ENCODE peak calls at places on chromosome 1, in eight cellular contexts. L, N, Y, M, S, A, R and D are unnamed samples.
A peak's percentile ranks its signal among the peaks of the same experiment; 100 is the strongest.

GRCh38 chr1:192609110-192610079 is 26.6 kb upstream of the RGS13 start:
- DNase-seq in L (no peak), N (no peak), Y (peak; percentile 60), M (no peak), S (peak; percentile 62), A (no peak), R (no peak), D (peak; percentile 84)

GRCh38 chr1:62727656-62728396 is 39.6 kb upstream of the DOCK7 start:
- DNase-seq in L (no peak), N (no peak), Y (no peak), M (no peak), S (no peak), A (peak; percentile 44), R (no peak), D (no peak)

GRCh38 chr1:85692730-85693314 is 15.4 kb downstream of the ZNHIT6 start:
- DNase-seq in L (peak; percentile 13), N (no peak), Y (no peak), M (no peak), S (no peak), A (peak; percentile 79), R (no peak), D (no peak)

GRCh38 chr1:42999308-42999707 is 40.6 kb upstream of the SLC2A1 start:
- DNase-seq in L (no peak), N (no peak), Y (no peak), M (no peak), S (no peak), A (peak; percentile 35), R (no peak), D (no peak)

GRCh38 chr1:76066390-76066789 is 8.2 kb upstream of the ST6GALNAC3 start:
- DNase-seq in L (no peak), N (no peak), Y (no peak), M (no peak), S (no peak), A (peak; percentile 2), R (no peak), D (no peak)

GRCh38 chr1:236994450-236994849 is 9.8 kb downstream of the MT1HL1 start:
- DNase-seq in L (no peak), N (no peak), Y (no peak), M (no peak), S (no peak), A (no peak), R (no peak), D (no peak)

GRCh38 chr1:202259705-202260104 is 66.1 kb downstream of the LGR6 start:
- DNase-seq in L (no peak), N (no peak), Y (no peak), M (no peak), S (no peak), A (no peak), R (no peak), D (no peak)

GRCh38 chr1:3604468-3604974 is 6.8 kb downstream of the MEGF6 start:
- DNase-seq in L (no peak), N (no peak), Y (no peak), M (no peak), S (no peak), A (no peak), R (no peak), D (no peak)

GRCh38 chr1:150995896-150996295 is 10.8 kb downstream of the MINDY1 start:
- DNase-seq in L (no peak), N (peak; percentile 26), Y (peak; percentile 45), M (no peak), S (peak; percentile 46), A (peak; percentile 64), R (peak; percentile 39), D (no peak)

GRCh38 chr1:181451661-181452060 is 31.7 kb upstream of the CACNA1E start:
- DNase-seq in L (no peak), N (no peak), Y (no peak), M (no peak), S (no peak), A (no peak), R (no peak), D (no peak)

GRCh38 chr1:28507247-28507645 is 1.4 kb downstream of the RCC1 start:
- DNase-seq in L (no peak), N (no peak), Y (no peak), M (no peak), S (no peak), A (no peak), R (no peak), D (no peak)

GRCh38 chr1:227242811-227243682 is 75.2 kb downstream of the CDC42BPA start:
- DNase-seq in L (no peak), N (no peak), Y (no peak), M (no peak), S (no peak), A (no peak), R (no peak), D (no peak)

GRCh38 chr1:6237093-6237492 is 1.3 kb upstream of the ICMT start:
- DNase-seq in L (no peak), N (no peak), Y (no peak), M (no peak), S (no peak), A (no peak), R (no peak), D (no peak)

GRCh38 chr1:1332774-1333480 is 1.8 kb downstream of the TAS1R3 start:
- DNase-seq in L (no peak), N (no peak), Y (peak; percentile 80), M (no peak), S (no peak), A (no peak), R (no peak), D (no peak)

GRCh38 chr1:91885331-91885715 is 628 bp downstream of the TGFBR3 start:
- DNase-seq in L (no peak), N (no peak), Y (peak; percentile 26), M (no peak), S (peak; percentile 25), A (peak; percentile 26), R (no peak), D (peak; percentile 65)

GRCh38 chr1:156692958-156693857 is 12.2 kb downstream of the CRABP2 start:
- DNase-seq in L (peak; percentile 10), N (no peak), Y (peak; percentile 56), M (peak; percentile 92), S (peak; percentile 21), A (no peak), R (peak; percentile 78), D (no peak)

GRCh38 chr1:236837897-236838296 is 42.8 kb downstream of the MTR start:
- DNase-seq in L (no peak), N (no peak), Y (no peak), M (no peak), S (no peak), A (no peak), R (no peak), D (no peak)

GRCh38 chr1:161427733-161428516 is 60.2 kb upstream of the CFAP126 start:
- DNase-seq in L (no peak), N (no peak), Y (no peak), M (no peak), S (no peak), A (peak; percentile 34), R (no peak), D (no peak)

GRCh38 chr1:151372411-151372934 is at the start of gene SELENBP1:
- DNase-seq in L (peak; percentile 55), N (peak; percentile 92), Y (peak; percentile 96), M (peak; percentile 93), S (no peak), A (peak; percentile 70), R (peak; percentile 92), D (no peak)

GRCh38 chr1:224846119-224846907 is 83.2 kb upstream of the DNAH14 start:
- DNase-seq in L (no peak), N (no peak), Y (no peak), M (no peak), S (no peak), A (no peak), R (no peak), D (no peak)

GRCh38 chr1:81155131-81155530 is 645.6 kb upstream of the ADGRL2 start:
- DNase-seq in L (no peak), N (no peak), Y (no peak), M (no peak), S (no peak), A (peak; percentile 61), R (no peak), D (no peak)

GRCh38 chr1:182955596-182956588 is 2.9 kb upstream of the SHCBP1L start:
- DNase-seq in L (no peak), N (no peak), Y (no peak), M (no peak), S (no peak), A (peak; percentile 97), R (no peak), D (no peak)

GRCh38 chr1:36098650-36099365 is 10.1 kb downstream of the ADPRS start:
- DNase-seq in L (no peak), N (no peak), Y (no peak), M (no peak), S (no peak), A (no peak), R (no peak), D (no peak)

GRCh38 chr1:27307851-27308598 is 13.9 kb upstream of the TMEM222 start:
- DNase-seq in L (no peak), N (peak; percentile 46), Y (no peak), M (peak; percentile 60), S (no peak), A (no peak), R (peak; percentile 84), D (no peak)

GRCh38 chr1:110272045-110272444 is 61.9 kb downstream of the KCNC4 start:
- DNase-seq in L (no peak), N (no peak), Y (no peak), M (no peak), S (no peak), A (peak; percentile 38), R (no peak), D (no peak)

GRCh38 chr1:165873481-165873880 is 46.1 kb downstream of the UCK2 start:
- DNase-seq in L (no peak), N (no peak), Y (no peak), M (no peak), S (no peak), A (no peak), R (no peak), D (no peak)

GRCh38 chr1:151578941-151579340 is 32.9 kb upstream of the SNX27 start:
- DNase-seq in L (no peak), N (no peak), Y (no peak), M (no peak), S (no peak), A (no peak), R (no peak), D (no peak)

GRCh38 chr1:10475510-10475909 is 760 bp downstream of the PEX14 start:
- DNase-seq in L (no peak), N (no peak), Y (no peak), M (no peak), S (no peak), A (no peak), R (no peak), D (no peak)

GRCh38 chr1:205369621-205370230 is 13.0 kb upstream of the KLHDC8A start:
- DNase-seq in L (no peak), N (no peak), Y (peak; percentile 46), M (no peak), S (no peak), A (no peak), R (no peak), D (no peak)

GRCh38 chr1:234726359-234726836 is 116.4 kb upstream of the IRF2BP2 start:
- DNase-seq in L (no peak), N (peak; percentile 16), Y (no peak), M (peak; percentile 83), S (no peak), A (no peak), R (peak; percentile 85), D (no peak)

GRCh38 chr1:211677659-211678058 is 2.2 kb upstream of the NEK2 start:
- DNase-seq in L (no peak), N (no peak), Y (no peak), M (no peak), S (no peak), A (no peak), R (no peak), D (no peak)

GRCh38 chr1:9652379-9653194 is 1.1 kb downstream of the PIK3CD start:
- DNase-seq in L (no peak), N (no peak), Y (peak; percentile 31), M (no peak), S (peak; percentile 76), A (no peak), R (no peak), D (peak; percentile 82)

GRCh38 chr1:19825298-19825697 is 10.2 kb upstream of the RNF186 start:
- DNase-seq in L (no peak), N (no peak), Y (peak; percentile 63), M (no peak), S (no peak), A (no peak), R (no peak), D (no peak)

GRCh38 chr1:180964609-180965008 is 51.9 kb downstream of the KIAA1614 start:
- DNase-seq in L (no peak), N (no peak), Y (no peak), M (peak; percentile 67), S (no peak), A (no peak), R (peak; percentile 30), D (no peak)